ENCODE peak calls at places on chromosomes 3 and 15, in seven cellular contexts. X is HEK293T; Q is SW480; M is activated CD4-positive, alpha-beta T cell treated with anti-CD3 and anti-CD28 coated beads, Interleukin-2, amount 50 U/mL, for 4 hours; U is cardiac fibroblast; C is left kidney; Z is GM20000. D is an unnamed sample.

GRCh38 chr3:61669203-61669602 is 107.8 kb downstream of the PTPRG start:
- DNase-seq in C (no peak), U (no peak), Z (no peak), M (no peak), X (no peak), Q (no peak), D (no peak)

GRCh38 chr3:100875239-100875638 is 118.0 kb downstream of the ABI3BP start:
- DNase-seq in M (no peak), Q (no peak), C (peak), X (no peak), U (peak), Z (no peak), D (no peak)

GRCh38 chr15:43541785-43542184 is 24.4 kb downstream of the MAP1A start:
- DNase-seq in Z (no peak), C (no peak), Q (no peak), U (peak), M (no peak), X (no peak), D (no peak)

GRCh38 chr3:122415762-122416654 is at the start of gene WDR5B:
- DNase-seq in C (peak), Q (peak), X (peak), M (peak), Z (peak), U (peak), D (peak)

GRCh38 chr3:14542656-14543055 is 2.5 kb upstream of the GRIP2 start:
- DNase-seq in Z (no peak), U (no peak), X (no peak), C (no peak), Q (no peak), M (no peak), D (no peak)

GRCh38 chr3:158794936-158795518 is 6.8 kb upstream of the MFSD1 start:
- DNase-seq in U (peak), Q (peak), X (peak), Z (peak), C (peak), M (no peak), D (no peak)

GRCh38 chr3:72791132-72791531 is 57.1 kb downstream of the SHQ1 start:
- DNase-seq in Q (no peak), X (no peak), Z (no peak), M (no peak), C (no peak), U (peak), D (no peak)

GRCh38 chr15:82014989-82015388 is 30.8 kb downstream of the MEX3B start:
- DNase-seq in U (no peak), X (no peak), Q (no peak), M (no peak), Z (no peak), C (no peak), D (no peak)

GRCh38 chr3:132605374-132605792 is 8.3 kb downstream of the ACKR4 start:
- DNase-seq in C (no peak), M (no peak), Q (no peak), U (peak), Z (no peak), X (no peak), D (no peak)

GRCh38 chr3:124034809-124035152 is 42.9 kb upstream of the ROPN1 start:
- DNase-seq in Q (no peak), U (no peak), C (no peak), X (no peak), Z (no peak), M (no peak), D (no peak)

GRCh38 chr3:186287723-186288122 is 74.3 kb downstream of the DGKG start:
- DNase-seq in Q (no peak), Z (no peak), M (no peak), X (no peak), U (peak), C (peak), D (no peak)

GRCh38 chr3:156580986-156581385 is 26.1 kb upstream of the SSR3 start:
- DNase-seq in Z (no peak), X (no peak), C (no peak), Q (no peak), M (no peak), U (no peak), D (no peak)

GRCh38 chr3:5096368-5096767 is 25.7 kb upstream of the ARL8B start:
- DNase-seq in M (no peak), C (peak), X (no peak), Q (no peak), U (no peak), Z (no peak), D (no peak)

GRCh38 chr3:98553751-98554150 is 22.0 kb downstream of the GPR15 start:
- DNase-seq in Q (no peak), C (peak), M (no peak), X (no peak), Z (no peak), U (no peak), D (no peak)

GRCh38 chr15:81480645-81481053 is 106.6 kb upstream of the TMC3 start:
- DNase-seq in U (peak), Z (peak), M (no peak), C (peak), Q (peak), X (peak), D (no peak)

GRCh38 chr3:50275996-50276761 is 2.7 kb upstream of the LSMEM2 start:
- DNase-seq in Q (no peak), X (no peak), Z (peak), U (no peak), C (peak), M (no peak), D (no peak)

GRCh38 chr3:72401005-72401404 is 447.2 kb downstream of the SHQ1 start:
- DNase-seq in U (peak), M (no peak), Z (no peak), X (no peak), C (no peak), Q (no peak), D (no peak)

GRCh38 chr3:12830785-12831581 is 10.4 kb downstream of the RPL32 start:
- DNase-seq in Q (no peak), X (no peak), Z (no peak), C (peak), U (no peak), M (no peak), D (no peak)

GRCh38 chr3:54874816-54875556 is 52.9 kb downstream of the LRTM1 start:
- DNase-seq in X (no peak), C (no peak), Z (no peak), U (no peak), M (no peak), Q (no peak), D (no peak)

GRCh38 chr3:71253169-71253568 is 330.4 kb downstream of the FOXP1 start:
- DNase-seq in M (no peak), X (no peak), C (no peak), U (no peak), Z (no peak), Q (no peak), D (no peak)

GRCh38 chr3:148360046-148360445 is 337.7 kb upstream of the AGTR1 start:
- DNase-seq in C (no peak), U (peak), M (no peak), Q (no peak), Z (no peak), X (no peak), D (no peak)

GRCh38 chr3:43285644-43286043 is 696 bp upstream of the SNRK start:
- DNase-seq in U (no peak), Z (no peak), M (no peak), C (peak), Q (no peak), X (no peak), D (no peak)

GRCh38 chr15:90642464-90643300 is 74.5 kb upstream of the BLM start:
- DNase-seq in C (no peak), M (no peak), U (no peak), X (no peak), Z (peak), Q (no peak), D (no peak)

GRCh38 chr3:2511356-2511755 is 412.7 kb downstream of the CNTN4 start:
- DNase-seq in U (no peak), Q (no peak), X (no peak), M (no peak), Z (no peak), C (peak), D (no peak)

GRCh38 chr3:144084929-144085328 is 113.3 kb downstream of the DIPK2A start:
- DNase-seq in U (no peak), Z (no peak), X (no peak), C (no peak), M (no peak), Q (no peak), D (no peak)

GRCh38 chr3:20931834-20932233 is 745.8 kb upstream of the SGO1 start:
- DNase-seq in C (no peak), X (no peak), Q (no peak), U (no peak), Z (no peak), M (no peak), D (no peak)

GRCh38 chr3:156264771-156265170 is 144.4 kb downstream of the KCNAB1 start:
- DNase-seq in Z (no peak), C (no peak), X (no peak), M (no peak), U (no peak), Q (no peak), D (no peak)

GRCh38 chr15:89664441-89664840 is 9.2 kb upstream of the KIF7 start:
- DNase-seq in Q (no peak), U (no peak), Z (no peak), M (no peak), C (no peak), X (no peak), D (no peak)

GRCh38 chr3:30681276-30682211 is 75.1 kb downstream of the TGFBR2 start:
- DNase-seq in M (no peak), C (peak), U (peak), X (no peak), Z (no peak), Q (no peak), D (no peak)

GRCh38 chr3:35483131-35483530 is 156.2 kb upstream of the ARPP21 start:
- DNase-seq in X (no peak), U (no peak), M (no peak), Q (no peak), Z (no peak), C (no peak), D (no peak)

GRCh38 chr15:29567336-29567735 is 254.9 kb downstream of the TJP1 start:
- DNase-seq in X (no peak), M (no peak), C (no peak), Q (no peak), U (no peak), Z (no peak), D (no peak)

GRCh38 chr3:139281512-139282196 is 62.2 kb upstream of the MRPS22 start:
- DNase-seq in U (no peak), X (no peak), M (no peak), C (no peak), Q (no peak), Z (no peak), D (no peak)

GRCh38 chr3:193737191-193737751 is 144.3 kb downstream of the OPA1 start:
- DNase-seq in M (no peak), Z (no peak), C (peak), Q (no peak), X (no peak), U (no peak), D (no peak)

GRCh38 chr3:114307841-114308228 is 14.0 kb downstream of the TIGIT start:
- DNase-seq in Z (no peak), M (no peak), Q (no peak), C (no peak), X (no peak), U (no peak), D (no peak)

GRCh38 chr15:69462030-69462492 is 9.4 kb downstream of the RPLP1 start:
- DNase-seq in Z (no peak), Q (no peak), X (no peak), M (no peak), C (no peak), U (no peak), D (no peak)

GRCh38 chr3:25532763-25533162 is 104.7 kb downstream of the RARB start:
- DNase-seq in C (no peak), Z (peak), U (peak), Q (no peak), M (no peak), X (peak), D (no peak)

GRCh38 chr3:40504636-40505430 is 1.0 kb upstream of the ZNF620 start:
- DNase-seq in Z (no peak), Q (peak), M (no peak), C (no peak), U (peak), X (no peak), D (no peak)

GRCh38 chr15:43749690-43750345 is 3.6 kb downstream of the PDIA3 start:
- DNase-seq in X (no peak), Q (no peak), U (peak), Z (peak), C (no peak), M (peak), D (no peak)